ENCODE peak calls at places on chromosomes 13 and 19, in seven cellular contexts. One of them, this sample, is unnamed.

GRCh38 chr13:28601581-28601980 is 57.3 kb upstream of the POMP start:
- DNase-seq in putamen: no peak
- DNase-seq in NAMALWA: no peak
- DNase-seq in A673: no peak
- DNase-seq in T-helper 1 cell: no peak
- DNase-seq in ecto neural progenitor cell: no peak
- DNase-seq in C1 segment of cervical spinal cord: no peak
- DNase-seq in this sample: no peak

GRCh38 chr19:17555929-17556813 is 722 bp downstream of the COLGALT1 start:
- DNase-seq in A673: no peak
- DNase-seq in C1 segment of cervical spinal cord: peak
- DNase-seq in T-helper 1 cell: no peak
- DNase-seq in NAMALWA: peak
- DNase-seq in ecto neural progenitor cell: peak
- DNase-seq in putamen: peak
- DNase-seq in this sample: no peak

GRCh38 chr13:109145631-109146030 is 516.2 kb downstream of the MYO16 start:
- DNase-seq in C1 segment of cervical spinal cord: peak
- DNase-seq in T-helper 1 cell: no peak
- DNase-seq in A673: peak
- DNase-seq in ecto neural progenitor cell: no peak
- DNase-seq in NAMALWA: peak
- DNase-seq in putamen: peak
- DNase-seq in this sample: no peak

GRCh38 chr13:49444517-49445395 is 682 bp downstream of the SETDB2 start:
- DNase-seq in ecto neural progenitor cell: no peak
- DNase-seq in putamen: no peak
- DNase-seq in NAMALWA: peak
- DNase-seq in C1 segment of cervical spinal cord: no peak
- DNase-seq in T-helper 1 cell: no peak
- DNase-seq in A673: peak
- DNase-seq in this sample: no peak

GRCh38 chr19:15631817-15632216 is 8.9 kb upstream of the CYP4F3 start:
- DNase-seq in A673: peak
- DNase-seq in NAMALWA: peak
- DNase-seq in C1 segment of cervical spinal cord: no peak
- DNase-seq in T-helper 1 cell: no peak
- DNase-seq in ecto neural progenitor cell: no peak
- DNase-seq in putamen: no peak
- DNase-seq in this sample: no peak

GRCh38 chr19:35315883-35316282 is 13.1 kb upstream of the CD22 start:
- DNase-seq in T-helper 1 cell: no peak
- DNase-seq in NAMALWA: peak
- DNase-seq in A673: no peak
- DNase-seq in ecto neural progenitor cell: no peak
- DNase-seq in putamen: no peak
- DNase-seq in C1 segment of cervical spinal cord: no peak
- DNase-seq in this sample: no peak

GRCh38 chr19:7779631-7780486 is 16.8 kb downstream of the CLEC4M start:
- DNase-seq in NAMALWA: no peak
- DNase-seq in C1 segment of cervical spinal cord: no peak
- DNase-seq in T-helper 1 cell: no peak
- DNase-seq in A673: no peak
- DNase-seq in ecto neural progenitor cell: no peak
- DNase-seq in putamen: no peak
- DNase-seq in this sample: no peak

GRCh38 chr19:18280247-18281081 is 958 bp downstream of the JUND start:
- DNase-seq in putamen: peak
- DNase-seq in T-helper 1 cell: peak
- DNase-seq in C1 segment of cervical spinal cord: peak
- DNase-seq in NAMALWA: peak
- DNase-seq in ecto neural progenitor cell: peak
- DNase-seq in A673: peak
- DNase-seq in this sample: peak

GRCh38 chr13:95437561-95437960 is 115.0 kb upstream of the CLDN10 start:
- DNase-seq in T-helper 1 cell: no peak
- DNase-seq in ecto neural progenitor cell: no peak
- DNase-seq in NAMALWA: no peak
- DNase-seq in C1 segment of cervical spinal cord: no peak
- DNase-seq in putamen: no peak
- DNase-seq in A673: no peak
- DNase-seq in this sample: no peak

GRCh38 chr19:50358483-50359431 is 6.7 kb downstream of the NAPSA start:
- DNase-seq in NAMALWA: peak
- DNase-seq in ecto neural progenitor cell: no peak
- DNase-seq in A673: peak
- DNase-seq in C1 segment of cervical spinal cord: peak
- DNase-seq in T-helper 1 cell: peak
- DNase-seq in putamen: peak
- DNase-seq in this sample: peak

GRCh38 chr13:29402168-29402621 is 193.3 kb downstream of the SLC7A1 start:
- DNase-seq in T-helper 1 cell: no peak
- DNase-seq in C1 segment of cervical spinal cord: no peak
- DNase-seq in ecto neural progenitor cell: no peak
- DNase-seq in NAMALWA: no peak
- DNase-seq in A673: no peak
- DNase-seq in putamen: no peak
- DNase-seq in this sample: no peak

GRCh38 chr13:105817011-105817410 is 718.5 kb downstream of the EFNB2 start:
- DNase-seq in C1 segment of cervical spinal cord: no peak
- DNase-seq in ecto neural progenitor cell: no peak
- DNase-seq in putamen: no peak
- DNase-seq in NAMALWA: no peak
- DNase-seq in T-helper 1 cell: no peak
- DNase-seq in A673: no peak
- DNase-seq in this sample: no peak

This sample was measured in stimulated activated CD4-positive, alpha-beta T cell treated with anti-CD3 and anti-CD28 coated beads, TNF-alpha, amount 100 ng/mL, for 1 hour.